ENCODE peak calls at places on chromosome 14, in eight cellular contexts. One of them, this sample, is unnamed.

GRCh38 chr14:32594766-32595165 is 265.7 kb downstream of the AKAP6 start:
- DNase-seq in neural crest cell: no peak
- DNase-seq in A549: no peak
- DNase-seq in HCT116: no peak
- DNase-seq in GM13977: no peak
- DNase-seq in fibroblast of mammary gland: peak; percentile 86
- DNase-seq in gastrocnemius medialis: no peak
- DNase-seq in left lung: no peak
- DNase-seq in this sample: no peak

GRCh38 chr14:30957813-30958370 is 67.6 kb upstream of the AP4S1 start:
- DNase-seq in neural crest cell: no peak
- DNase-seq in A549: no peak
- DNase-seq in HCT116: no peak
- DNase-seq in GM13977: no peak
- DNase-seq in fibroblast of mammary gland: no peak
- DNase-seq in gastrocnemius medialis: no peak
- DNase-seq in left lung: no peak
- DNase-seq in this sample: no peak

GRCh38 chr14:50830044-50830931 is 674 bp downstream of the NIN start:
- DNase-seq in neural crest cell: peak; percentile 60
- DNase-seq in A549: peak; percentile 9
- DNase-seq in HCT116: no peak
- DNase-seq in GM13977: peak; percentile 82
- DNase-seq in fibroblast of mammary gland: no peak
- DNase-seq in gastrocnemius medialis: peak; percentile 50
- DNase-seq in left lung: peak; percentile 91
- DNase-seq in this sample: peak; percentile 74

GRCh38 chr14:47278233-47278842 is 397.1 kb downstream of the MDGA2 start:
- DNase-seq in neural crest cell: peak; percentile 66
- DNase-seq in A549: peak; percentile 3
- DNase-seq in HCT116: peak; percentile 3
- DNase-seq in GM13977: peak; percentile 38
- DNase-seq in fibroblast of mammary gland: peak; percentile 40
- DNase-seq in gastrocnemius medialis: no peak
- DNase-seq in left lung: peak; percentile 23
- DNase-seq in this sample: peak; percentile 25

GRCh38 chr14:74978416-74978947 is 23.1 kb upstream of the PGF start:
- DNase-seq in neural crest cell: no peak
- DNase-seq in A549: no peak
- DNase-seq in HCT116: no peak
- DNase-seq in GM13977: no peak
- DNase-seq in fibroblast of mammary gland: no peak
- DNase-seq in gastrocnemius medialis: no peak
- DNase-seq in left lung: no peak
- DNase-seq in this sample: no peak

GRCh38 chr14:94748667-94749347 is 21.1 kb downstream of the GSC start:
- DNase-seq in neural crest cell: peak; percentile 22
- DNase-seq in A549: peak; percentile 60
- DNase-seq in HCT116: peak; percentile 59
- DNase-seq in GM13977: peak; percentile 51
- DNase-seq in fibroblast of mammary gland: peak; percentile 20
- DNase-seq in gastrocnemius medialis: no peak
- DNase-seq in left lung: no peak
- DNase-seq in this sample: no peak

GRCh38 chr14:104513641-104514046 is 65.9 kb upstream of the C14orf180 start:
- DNase-seq in neural crest cell: no peak
- DNase-seq in A549: no peak
- DNase-seq in HCT116: no peak
- DNase-seq in GM13977: no peak
- DNase-seq in fibroblast of mammary gland: no peak
- DNase-seq in gastrocnemius medialis: no peak
- DNase-seq in left lung: no peak
- DNase-seq in this sample: no peak

GRCh38 chr14:78840898-78841297 is 670.7 kb downstream of the NRXN3 start:
- DNase-seq in neural crest cell: no peak
- DNase-seq in A549: no peak
- DNase-seq in HCT116: no peak
- DNase-seq in GM13977: no peak
- DNase-seq in fibroblast of mammary gland: no peak
- DNase-seq in gastrocnemius medialis: no peak
- DNase-seq in left lung: no peak
- DNase-seq in this sample: no peak

GRCh38 chr14:61644834-61645233 is 50.5 kb upstream of the HIF1A start:
- DNase-seq in neural crest cell: no peak
- DNase-seq in A549: no peak
- DNase-seq in HCT116: no peak
- DNase-seq in GM13977: peak; percentile 36
- DNase-seq in fibroblast of mammary gland: no peak
- DNase-seq in gastrocnemius medialis: no peak
- DNase-seq in left lung: no peak
- DNase-seq in this sample: peak; percentile 32

GRCh38 chr14:81296263-81296923 is 75.6 kb upstream of the GTF2A1 start:
- DNase-seq in neural crest cell: no peak
- DNase-seq in A549: no peak
- DNase-seq in HCT116: no peak
- DNase-seq in GM13977: no peak
- DNase-seq in fibroblast of mammary gland: no peak
- DNase-seq in gastrocnemius medialis: no peak
- DNase-seq in left lung: no peak
- DNase-seq in this sample: no peak

GRCh38 chr14:104865631-104866441 is 768 bp downstream of the CEP170B start:
- DNase-seq in neural crest cell: peak; percentile 37
- DNase-seq in A549: peak; percentile 41
- DNase-seq in HCT116: peak; percentile 8
- DNase-seq in GM13977: no peak
- DNase-seq in fibroblast of mammary gland: peak; percentile 70
- DNase-seq in gastrocnemius medialis: no peak
- DNase-seq in left lung: peak; percentile 90
- DNase-seq in this sample: no peak

DNA sequence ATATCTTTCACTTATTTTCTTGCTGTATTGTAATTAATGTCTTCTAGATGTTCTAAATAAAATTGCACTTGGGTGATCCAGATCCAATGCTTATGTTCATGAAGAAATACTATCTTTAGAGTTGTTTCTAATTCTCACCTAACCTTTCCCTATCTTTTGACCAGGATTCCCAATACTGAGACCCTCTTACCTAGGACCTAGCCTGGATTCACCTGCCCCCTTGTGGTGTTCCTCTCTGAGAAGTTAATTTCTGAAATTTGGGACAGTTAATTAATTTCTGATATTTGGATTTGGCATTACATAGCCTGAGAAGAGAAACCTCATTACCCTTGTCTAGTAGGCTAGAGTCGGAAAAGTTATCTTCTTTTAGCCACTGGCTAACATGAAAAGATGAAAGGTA is 29.5 kb downstream of the FOXA1 start:
- DNase-seq in neural crest cell: no peak
- DNase-seq in A549: no peak
- DNase-seq in HCT116: no peak
- DNase-seq in GM13977: no peak
- DNase-seq in fibroblast of mammary gland: no peak
- DNase-seq in gastrocnemius medialis: no peak
- DNase-seq in left lung: no peak
- DNase-seq in this sample: no peak
- TF ChIP-seq CTCF in neural crest cell: peak; percentile 48
- TF ChIP-seq CTCF in A549: peak; percentile 45
- TF ChIP-seq CTCF in HCT116: peak; percentile 37
- TF ChIP-seq CTCF in GM13977: no peak
- TF ChIP-seq CTCF in fibroblast of mammary gland: peak; percentile 21
- TF ChIP-seq CTCF in gastrocnemius medialis: no peak
- TF ChIP-seq CTCF in left lung: peak; percentile 11
- TF ChIP-seq CTCF in this sample: no peak

GRCh38 chr14:69300601-69301221 is 40.8 kb downstream of the GALNT16 start:
- DNase-seq in neural crest cell: no peak
- DNase-seq in A549: no peak
- DNase-seq in HCT116: no peak
- DNase-seq in GM13977: no peak
- DNase-seq in fibroblast of mammary gland: peak; percentile 34
- DNase-seq in gastrocnemius medialis: no peak
- DNase-seq in left lung: no peak
- DNase-seq in this sample: no peak

GRCh38 chr14:69303086-69303485 is 43.1 kb downstream of the GALNT16 start:
- DNase-seq in neural crest cell: no peak
- DNase-seq in A549: no peak
- DNase-seq in HCT116: no peak
- DNase-seq in GM13977: no peak
- DNase-seq in fibroblast of mammary gland: no peak
- DNase-seq in gastrocnemius medialis: no peak
- DNase-seq in left lung: no peak
- DNase-seq in this sample: no peak

GRCh38 chr14:69298131-69299071 is 38.4 kb downstream of the GALNT16 start:
- DNase-seq in neural crest cell: no peak
- DNase-seq in A549: no peak
- DNase-seq in HCT116: no peak
- DNase-seq in GM13977: no peak
- DNase-seq in fibroblast of mammary gland: no peak
- DNase-seq in gastrocnemius medialis: no peak
- DNase-seq in left lung: no peak
- DNase-seq in this sample: no peak

DNA sequence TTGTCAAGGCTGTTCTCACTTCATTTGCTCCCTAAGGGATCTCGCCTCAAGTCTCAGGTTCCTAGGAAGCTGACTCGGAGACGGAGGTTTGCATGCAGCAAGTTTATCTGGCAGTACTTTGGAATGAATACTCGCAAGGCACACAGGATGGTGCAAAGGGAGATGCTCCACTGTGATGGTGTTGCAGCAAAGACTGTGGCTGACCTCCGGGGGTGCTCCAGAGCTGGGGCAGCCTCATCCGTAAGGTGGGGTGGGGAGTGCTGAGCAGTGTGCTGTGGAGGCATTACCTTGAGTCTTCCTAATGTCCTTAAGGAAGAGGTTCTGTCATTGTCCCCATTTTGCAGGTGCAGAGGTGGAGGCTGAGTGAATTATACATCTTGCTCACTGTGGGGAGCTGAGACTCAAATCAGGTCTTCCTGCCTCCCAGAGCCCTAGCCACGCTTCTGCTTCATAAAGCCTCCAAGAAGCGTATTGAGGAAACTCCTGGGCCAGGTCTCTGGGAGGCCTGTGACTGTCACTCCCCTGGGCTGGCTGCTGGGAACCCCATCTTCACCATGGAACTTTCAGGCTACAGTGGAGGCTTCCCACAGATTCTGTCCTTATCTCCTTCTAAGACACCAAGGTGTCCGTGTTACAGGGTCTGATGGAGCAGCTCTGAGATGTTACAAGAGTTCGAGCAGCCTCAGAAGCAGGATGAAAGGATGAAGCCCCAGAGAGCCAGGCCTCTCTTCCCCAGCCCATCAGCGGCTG is 39.5 kb downstream of the GALNT16 start:
- DNase-seq in neural crest cell: no peak
- DNase-seq in A549: no peak
- DNase-seq in HCT116: no peak
- DNase-seq in GM13977: peak; percentile 44
- DNase-seq in fibroblast of mammary gland: no peak
- DNase-seq in gastrocnemius medialis: no peak
- DNase-seq in left lung: no peak
- DNase-seq in this sample: no peak
- TF ChIP-seq CTCF in neural crest cell: no peak
- TF ChIP-seq CTCF in A549: no peak
- TF ChIP-seq CTCF in HCT116: peak; percentile 55
- TF ChIP-seq CTCF in GM13977: peak; percentile 48
- TF ChIP-seq CTCF in fibroblast of mammary gland: peak; percentile 17
- TF ChIP-seq CTCF in gastrocnemius medialis: no peak
- TF ChIP-seq CTCF in left lung: no peak
- TF ChIP-seq CTCF in this sample: peak; percentile 5

DNA sequence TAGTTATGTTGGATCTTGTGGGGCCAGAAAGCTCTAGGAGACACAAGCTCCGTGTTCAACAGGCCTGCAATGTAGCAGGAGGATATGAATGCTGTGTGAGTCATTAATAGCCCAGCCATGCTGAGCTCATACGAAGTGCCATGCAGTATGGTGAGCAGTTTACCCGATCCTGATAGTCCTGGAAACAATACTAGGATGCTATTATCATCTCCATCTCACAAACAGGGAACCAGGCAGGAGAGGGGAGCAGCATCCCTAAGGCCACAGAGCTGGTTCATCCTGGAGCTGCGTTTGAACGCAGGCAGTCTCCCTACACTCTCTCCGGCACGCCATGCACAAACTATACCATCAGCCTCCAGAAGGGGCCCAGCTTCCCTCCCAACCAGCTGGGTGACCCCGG is 20.5 kb downstream of the TTC7B start:
- DNase-seq in neural crest cell: no peak
- DNase-seq in A549: no peak
- DNase-seq in HCT116: peak; percentile 37
- DNase-seq in GM13977: no peak
- DNase-seq in fibroblast of mammary gland: peak; percentile 87
- DNase-seq in gastrocnemius medialis: no peak
- DNase-seq in left lung: no peak
- DNase-seq in this sample: no peak
- TF ChIP-seq CTCF in neural crest cell: no peak
- TF ChIP-seq CTCF in A549: no peak
- TF ChIP-seq CTCF in HCT116: no peak
- TF ChIP-seq CTCF in GM13977: no peak
- TF ChIP-seq CTCF in fibroblast of mammary gland: no peak
- TF ChIP-seq CTCF in gastrocnemius medialis: no peak
- TF ChIP-seq CTCF in left lung: no peak
- TF ChIP-seq CTCF in this sample: no peak

DNA sequence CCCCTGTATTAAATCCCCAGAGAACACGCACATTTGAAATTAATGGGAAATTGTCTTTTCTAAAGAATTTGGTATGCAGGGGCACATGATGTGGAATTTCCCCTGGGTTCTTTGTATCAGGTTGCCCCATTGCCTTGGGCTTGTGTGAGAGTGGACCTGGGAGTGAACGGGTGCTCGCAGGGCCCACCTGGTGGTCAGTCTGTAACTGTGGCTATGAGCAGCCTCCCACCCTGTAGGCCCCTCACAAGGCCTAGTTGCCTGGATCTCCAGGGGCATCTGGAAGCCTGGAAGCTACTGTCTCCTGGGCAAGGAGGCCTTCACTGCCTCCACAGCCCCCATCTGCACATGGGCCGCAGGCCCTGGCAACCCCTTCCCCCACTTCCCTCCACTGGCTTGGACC is 96.7 kb downstream of the SLC25A47 start:
- DNase-seq in neural crest cell: no peak
- DNase-seq in A549: no peak
- DNase-seq in HCT116: no peak
- DNase-seq in GM13977: no peak
- DNase-seq in fibroblast of mammary gland: no peak
- DNase-seq in gastrocnemius medialis: no peak
- DNase-seq in left lung: no peak
- DNase-seq in this sample: no peak
- TF ChIP-seq CTCF in neural crest cell: no peak
- TF ChIP-seq CTCF in A549: no peak
- TF ChIP-seq CTCF in HCT116: peak; percentile 34
- TF ChIP-seq CTCF in GM13977: no peak
- TF ChIP-seq CTCF in fibroblast of mammary gland: no peak
- TF ChIP-seq CTCF in gastrocnemius medialis: no peak
- TF ChIP-seq CTCF in left lung: no peak
- TF ChIP-seq CTCF in this sample: no peak